ENCODE peak calls at places on chromosomes 16 and 17, in seven cellular contexts. S is uterus; O is CD8-positive, alpha-beta T cell; E is NCI-H2029; X is activated naive CD4-positive, alpha-beta T cell; H is Panc1; U is stimulated activated naive CD8-positive, alpha-beta T cell treated with anti-CD3 and anti-CD28 coated beads, Interleukin-15, amount 100 ng/mL, for 72 hours. D is an unnamed sample.

GRCh38 chr16:10752843-10753523 is 9.3 kb downstream of the NUBP1 start:
- DNase-seq in S (no peak), O (no peak), E (no peak), X (no peak), H (no peak), U (no peak), D (peak)

GRCh38 chr17:56121661-56122060 is 31.6 kb upstream of the ANKFN1 start:
- DNase-seq in S (no peak), O (no peak), E (no peak), X (no peak), H (no peak), U (no peak), D (no peak)

GRCh38 chr16:57950382-57950781 is 20.5 kb downstream of the CNGB1 start:
- DNase-seq in S (no peak), O (no peak), E (no peak), X (no peak), H (no peak), U (no peak), D (no peak)

GRCh38 chr17:64458756-64459155 is 9.8 kb downstream of the MILR1 start:
- DNase-seq in S (no peak), O (no peak), E (no peak), X (no peak), H (no peak), U (no peak), D (no peak)

GRCh38 chr17:48541574-48542113 is 3.3 kb downstream of the HOXB2 start:
- DNase-seq in S (peak), O (peak), E (peak), X (peak), H (no peak), U (peak), D (peak)

GRCh38 chr17:80289631-80290030 is 29.0 kb downstream of the RNF213 start:
- DNase-seq in S (no peak), O (no peak), E (no peak), X (no peak), H (no peak), U (no peak), D (no peak)

GRCh38 chr17:19883537-19884215 is 15.9 kb upstream of the ULK2 start:
- DNase-seq in S (no peak), O (no peak), E (no peak), X (no peak), H (no peak), U (no peak), D (no peak)

GRCh38 chr16:86609115-86609514 is 30.8 kb downstream of the FOXL1 start:
- DNase-seq in S (no peak), O (no peak), E (no peak), X (no peak), H (no peak), U (no peak), D (no peak)

GRCh38 chr16:86578499-86579267 is at the start of gene FOXL1:
- DNase-seq in S (no peak), O (no peak), E (no peak), X (no peak), H (no peak), U (no peak), D (no peak)

GRCh38 chr16:49409121-49409520 is 35.5 kb downstream of the C16orf78 start:
- DNase-seq in S (no peak), O (no peak), E (no peak), X (no peak), H (no peak), U (no peak), D (no peak)

GRCh38 chr17:74380086-74380958 is 13.0 kb downstream of the GPR142 start:
- DNase-seq in S (no peak), O (no peak), E (no peak), X (no peak), H (no peak), U (no peak), D (no peak)

GRCh38 chr17:18974407-18975149 is 22.6 kb downstream of the SLC5A10 start:
- DNase-seq in S (no peak), O (no peak), E (no peak), X (no peak), H (no peak), U (no peak), D (peak)

GRCh38 chr16:84947996-84948854 is 63.1 kb downstream of the ZDHHC7 start:
- DNase-seq in S (no peak), O (no peak), E (no peak), X (peak), H (no peak), U (no peak), D (peak)

GRCh38 chr16:23682181-23682580 is 3.5 kb downstream of the PLK1 start:
- DNase-seq in S (no peak), O (no peak), E (no peak), X (no peak), H (no peak), U (no peak), D (no peak)

GRCh38 chr16:80197790-80198201 is 343.0 kb upstream of the DYNLRB2 start:
- DNase-seq in S (no peak), O (no peak), E (no peak), X (no peak), H (no peak), U (no peak), D (no peak)